ENCODE peak calls at places on chromosomes 4 and X, in five cellular contexts. Z is brain microvascular endothelial cell, Q is BE2C, T is AG09309, K is HCT116. N is an unnamed sample.

GRCh38 chr4:174763454-174764104 is 65.5 kb downstream of the GLRA3 start:
- DNase-seq in Z (no peak), K (no peak), Q (no peak), T (no peak), N (no peak)

GRCh38 chr4:118936406-118936805 is 47.8 kb downstream of the SYNPO2 start:
- DNase-seq in K (no peak), T (no peak), Z (no peak), Q (no peak), N (no peak)

GRCh38 chr4:158259955-158260575 is 49.8 kb downstream of the TMEM144 start:
- DNase-seq in K (peak), Z (no peak), T (no peak), Q (no peak), N (peak)

GRCh38 chr4:184348311-184349233 is 125.8 kb downstream of the IRF2 start:
- DNase-seq in K (no peak), Q (no peak), T (no peak), Z (peak), N (no peak)

GRCh38 chr4:185219551-185220344 is 10.3 kb downstream of the SNX25 start:
- DNase-seq in Q (no peak), T (peak), K (no peak), Z (peak), N (no peak)

GRCh38 chr4:119785963-119786362 is 157.4 kb upstream of the PDE5A start:
- DNase-seq in Q (no peak), Z (peak), T (no peak), K (peak), N (no peak)

GRCh38 chr4:175947117-175947722 is 118.4 kb upstream of the WDR17 start:
- DNase-seq in Z (peak), T (peak), Q (no peak), K (peak), N (no peak)

GRCh38 chrX:110204986-110205385 is 112.9 kb downstream of the AMMECR1 start:
- DNase-seq in K (no peak), T (peak), Z (peak), Q (no peak), N (no peak)

GRCh38 chr4:41072021-41072777 is 142.1 kb downstream of the APBB2 start:
- DNase-seq in T (no peak), Z (no peak), K (no peak), Q (no peak), N (no peak)

GRCh38 chrX:65697173-65697572 is 29.7 kb downstream of the MSN start:
- DNase-seq in T (no peak), Q (no peak), K (no peak), Z (peak), N (no peak)

GRCh38 chr4:121736735-121737351 is 28.1 kb downstream of the SMIM43 start:
- DNase-seq in Z (peak), T (no peak), K (peak), Q (peak), N (peak)

GRCh38 chrX:67922950-67923349 is 379.1 kb downstream of the AR start:
- DNase-seq in Q (no peak), K (no peak), T (no peak), Z (no peak), N (no peak)

GRCh38 chr4:22170353-22170752 is 221.8 kb upstream of the KCNIP4 start:
- DNase-seq in T (peak), K (no peak), Z (peak), Q (no peak), N (no peak)

GRCh38 chr4:6437682-6438264 is 34.6 kb downstream of the PPP2R2C start:
- DNase-seq in Z (no peak), K (no peak), T (no peak), Q (no peak), N (no peak)

GRCh38 chrX:101659601-101660063 is at the start of gene ARMCX2:
- DNase-seq in Q (no peak), T (peak), Z (peak), K (no peak), N (no peak)

GRCh38 chr4:76658231-76659102 is 223.4 kb downstream of the SHROOM3 start:
- DNase-seq in T (peak), Q (no peak), K (no peak), Z (no peak), N (peak)

GRCh38 chr4:31518796-31519250 is 798.7 kb downstream of the PCDH7 start:
- DNase-seq in Q (no peak), Z (peak), T (peak), K (peak), N (no peak)

GRCh38 chr4:26206981-26207380 is 113.8 kb upstream of the RBPJ start:
- DNase-seq in Z (no peak), T (no peak), Q (no peak), K (no peak), N (no peak)

GRCh38 chr4:149889976-149890375 is 74.3 kb upstream of the IQCM start:
- DNase-seq in Q (no peak), K (no peak), T (no peak), Z (no peak), N (no peak)

GRCh38 chr4:89619230-89619962 is 217.6 kb downstream of the SNCA start:
- DNase-seq in T (no peak), K (no peak), Q (no peak), Z (no peak), N (no peak)

GRCh38 chr4:726235-726787 is 20.7 kb downstream of the PCGF3 start:
- DNase-seq in Q (no peak), T (peak), Z (no peak), K (no peak), N (no peak)

GRCh38 chrX:97126020-97126419 is 242.3 kb downstream of the RPA4 start:
- DNase-seq in Q (no peak), K (no peak), T (peak), Z (peak), N (no peak)

GRCh38 chr4:64897683-64898082 is 488.4 kb upstream of the TECRL start:
- DNase-seq in Q (no peak), K (no peak), T (no peak), Z (no peak), N (no peak)

GRCh38 chr4:103498161-103499070 is 221.4 kb downstream of the TACR3 start:
- DNase-seq in Q (no peak), T (peak), Z (peak), K (no peak), N (peak)

GRCh38 chr4:173505924-173506779 is 23.9 kb downstream of the HAND2 start:
- DNase-seq in Q (peak), K (peak), T (no peak), Z (peak), N (no peak)

GRCh38 chr4:126137782-126138170 is 823.0 kb downstream of the FAT4 start:
- DNase-seq in Q (no peak), Z (no peak), K (no peak), T (no peak), N (no peak)

GRCh38 chr4:74451214-74451661 is 6.3 kb downstream of the AREG start:
- DNase-seq in K (no peak), T (no peak), Q (no peak), Z (peak), N (no peak)

GRCh38 chrX:48972214-48973164 is 845 bp upstream of the KCND1 start:
- DNase-seq in Q (peak), K (peak), T (no peak), Z (peak), N (no peak)

GRCh38 chrX:111467896-111468295 is 43.5 kb upstream of the SERTM2 start:
- DNase-seq in T (no peak), Z (no peak), K (no peak), Q (peak), N (no peak)

GRCh38 chr4:92305148-92305877 is 1.5 kb downstream of the GRID2 start:
- DNase-seq in Z (peak), K (peak), Q (peak), T (no peak), N (no peak)

GRCh38 chrX:153649178-153649914 is 2.3 kb downstream of the DUSP9 start:
- DNase-seq in Q (peak), T (no peak), Z (no peak), K (no peak), N (no peak)

GRCh38 chrX:48802089-48802812 is 384 bp downstream of the HDAC6 start:
- DNase-seq in Q (peak), Z (peak), T (peak), K (peak), N (peak)

GRCh38 chr4:40579983-40580382 is 49.7 kb downstream of the RBM47 start:
- DNase-seq in T (peak), Z (no peak), Q (no peak), K (no peak), N (no peak)

GRCh38 chr4:143397335-143397734 is 60.7 kb downstream of the GAB1 start:
- DNase-seq in Q (no peak), T (no peak), Z (no peak), K (no peak), N (no peak)

GRCh38 chr4:143395054-143395453 is 58.4 kb downstream of the GAB1 start:
- DNase-seq in Z (no peak), Q (no peak), K (no peak), T (no peak), N (no peak)

GRCh38 chr4:143397887-143398286 is 61.2 kb downstream of the GAB1 start:
- DNase-seq in T (no peak), K (no peak), Q (no peak), Z (no peak), N (no peak)

GRCh38 chr4:143399113-143399949 is 62.7 kb downstream of the GAB1 start:
- DNase-seq in Q (no peak), T (no peak), Z (no peak), K (peak), N (no peak)

GRCh38 chr4:143396695-143397094 is 60.0 kb downstream of the GAB1 start:
- DNase-seq in Z (no peak), T (no peak), K (no peak), Q (no peak), N (no peak)
- TF ChIP-seq CTCF in Z (peak), T (no peak), K (peak), Q (peak), N (peak)

DNA sequence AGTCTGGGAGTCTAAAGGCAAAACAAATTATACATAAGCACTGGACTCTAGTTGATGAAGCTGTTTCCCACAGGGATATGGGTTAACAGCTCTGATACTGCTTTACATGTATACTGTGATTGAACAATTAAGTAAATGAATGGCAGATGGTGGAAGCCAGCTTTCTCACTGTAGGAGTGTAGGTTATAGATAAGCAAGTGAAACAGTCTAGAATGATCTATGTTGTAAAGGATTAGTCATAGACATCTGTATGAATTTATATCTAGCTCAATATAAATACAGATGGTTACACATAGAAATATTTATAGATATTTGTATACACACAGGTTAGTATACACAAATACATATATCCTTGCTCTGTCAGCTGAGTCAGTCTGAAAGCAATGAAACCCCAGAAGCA is 276.1 kb downstream of the PPARGC1A start:
- DNase-seq in Q (no peak), T (no peak), K (no peak), Z (no peak), N (no peak)
- H3K4me3 ChIP-seq in Q (no peak), T (no peak), K (no peak), Z (no peak), N (no peak)

GRCh38 chr4:17997129-17997528 is 24.4 kb downstream of the LCORL start:
- DNase-seq in K (no peak), Q (no peak), T (no peak), Z (no peak), N (no peak)

GRCh38 chr4:17995165-17995564 is 26.4 kb downstream of the LCORL start:
- DNase-seq in T (no peak), Q (no peak), K (no peak), Z (no peak), N (no peak)
- TF ChIP-seq CTCF in T (no peak), Q (no peak), K (no peak), Z (no peak), N (no peak)

DNA sequence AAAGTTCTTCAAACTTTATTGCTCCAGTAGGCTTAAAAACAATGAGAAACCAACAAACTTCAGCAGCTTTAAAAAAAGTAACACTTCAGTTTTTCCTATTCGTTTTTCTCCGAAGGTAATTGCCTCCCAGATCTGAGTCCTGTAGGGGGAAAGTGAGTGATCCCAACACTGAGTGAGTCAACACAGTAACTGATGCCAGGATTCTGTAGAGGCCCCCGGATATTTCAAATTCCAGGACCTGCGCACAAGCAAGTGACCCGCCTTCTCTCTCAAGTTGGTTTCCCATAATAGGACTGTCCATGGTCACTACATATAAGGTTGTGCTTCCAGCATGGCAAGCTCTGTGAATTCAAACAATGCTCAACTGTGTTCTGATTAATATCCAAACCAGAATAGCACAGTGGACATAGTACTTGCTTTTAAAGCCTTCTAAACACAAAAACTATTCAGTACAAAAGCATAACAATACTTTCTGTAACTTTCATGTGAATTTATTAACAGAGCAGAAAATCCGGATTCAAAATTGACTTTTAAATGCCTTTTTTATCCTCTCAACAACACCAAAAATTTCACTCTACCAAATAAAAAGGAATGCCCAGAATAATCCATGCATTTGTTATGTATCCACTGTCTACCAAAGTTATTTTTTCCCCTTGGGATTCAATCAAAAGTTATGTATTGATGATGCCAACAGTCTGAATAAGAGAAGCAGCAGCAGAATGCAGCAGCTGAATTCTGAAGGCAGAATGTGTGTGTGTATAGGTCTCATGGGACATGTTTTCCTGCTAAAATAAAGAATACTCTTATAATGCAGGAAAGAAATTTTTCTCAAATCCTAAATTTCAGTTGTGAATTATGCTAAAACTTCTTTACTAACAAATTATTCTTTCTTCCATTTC is at the start of gene DMD:
- DNase-seq in T (no peak), Q (no peak), Z (peak), K (no peak), N (no peak)
- H3K4me3 ChIP-seq in T (no peak), Q (no peak), Z (peak), K (no peak), N (no peak)

DNA sequence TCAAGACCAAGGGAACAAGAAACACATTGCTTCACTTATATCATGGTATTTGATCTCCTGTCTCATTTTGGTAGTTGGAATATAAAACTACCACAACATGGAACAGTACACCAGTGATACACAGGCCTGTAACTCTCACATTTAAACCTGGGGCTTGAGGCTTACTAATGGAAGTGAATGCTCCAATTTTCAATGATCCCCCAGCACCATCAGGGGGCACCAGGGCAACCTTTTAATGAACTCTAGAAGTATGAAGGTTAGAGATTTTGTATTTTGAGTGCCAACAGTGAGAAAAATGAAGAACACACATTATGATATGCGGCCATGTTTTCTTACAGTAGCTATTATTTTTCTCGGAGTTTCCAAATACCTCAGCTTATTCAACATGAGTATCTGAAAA is 50.7 kb downstream of the C4orf33 start:
- DNase-seq in Q (no peak), K (no peak), Z (no peak), T (no peak), N (no peak)
- TF ChIP-seq CTCF in Q (peak), K (peak), Z (peak), T (no peak), N (no peak)

GRCh38 chr4:38026138-38026740 is 66.0 kb downstream of the PTTG2 start:
- DNase-seq in Z (no peak), Q (no peak), T (no peak), K (no peak), N (no peak)

GRCh38 chr4:38024203-38024504 is 64.0 kb downstream of the PTTG2 start:
- DNase-seq in Z (no peak), K (no peak), T (no peak), Q (peak), N (no peak)

GRCh38 chr4:38021751-38022150 is 61.6 kb downstream of the PTTG2 start:
- DNase-seq in K (no peak), Q (no peak), Z (no peak), T (no peak), N (no peak)

GRCh38 chr4:38025665-38026064 is 65.5 kb downstream of the PTTG2 start:
- DNase-seq in K (no peak), Z (no peak), T (no peak), Q (no peak), N (no peak)

GRCh38 chr4:38023347-38024202 is 63.4 kb downstream of the PTTG2 start:
- DNase-seq in T (no peak), Q (no peak), K (no peak), Z (no peak), N (no peak)
- H3K4me3 ChIP-seq in T (no peak), Q (no peak), K (no peak), Z (no peak), N (no peak)

DNA sequence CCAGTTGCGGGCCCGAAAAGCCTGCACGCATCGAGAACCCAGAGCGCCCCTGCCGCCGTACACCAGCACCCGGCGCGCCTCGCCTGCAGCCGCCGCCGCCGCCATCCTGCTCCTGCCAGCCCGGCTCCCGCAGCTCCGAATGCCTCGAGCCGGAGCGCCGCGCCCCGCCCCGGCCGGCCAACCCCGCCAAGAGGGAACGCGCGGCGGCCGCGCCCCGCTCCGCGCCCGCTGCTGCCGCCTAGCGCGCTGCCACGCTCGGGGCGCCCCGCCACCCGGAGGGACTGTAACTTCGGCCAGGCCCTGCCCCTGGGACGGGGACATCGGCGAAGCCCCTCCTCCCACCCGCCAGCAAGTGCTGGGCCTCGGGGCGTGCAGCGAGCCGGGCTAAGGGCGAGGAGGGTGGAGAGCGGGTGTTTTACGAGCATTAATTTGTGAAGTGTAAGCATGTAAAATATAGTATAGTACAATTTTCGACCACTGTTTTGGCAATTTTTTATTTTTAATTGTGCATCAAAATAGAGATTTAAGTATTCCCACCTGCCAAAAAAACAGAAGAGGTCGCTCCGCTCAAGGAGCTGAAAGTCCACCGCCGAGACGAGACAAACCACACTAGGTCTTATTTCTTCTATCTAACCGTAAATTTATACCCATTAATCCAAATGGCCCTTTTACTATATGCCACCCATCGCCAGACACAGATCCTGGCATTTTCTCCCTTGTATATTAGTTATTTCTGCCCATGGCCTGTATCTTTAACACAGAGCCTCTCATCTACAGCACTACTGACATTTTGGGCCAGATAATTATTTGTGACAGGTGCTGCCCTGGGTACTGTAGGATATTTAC is at the start of gene QDPR:
- DNase-seq in Z (peak), K (peak), T (no peak), Q (peak), N (no peak)
- TF ChIP-seq CTCF in Z (peak), K (peak), T (peak), Q (peak), N (peak)

GRCh38 chr4:79987401-79987800 is 85.6 kb downstream of the ANTXR2 start:
- DNase-seq in K (no peak), Z (no peak), Q (no peak), T (no peak), N (no peak)
- H3K4me3 ChIP-seq in K (no peak), Z (no peak), Q (no peak), T (no peak), N (no peak)

DNA sequence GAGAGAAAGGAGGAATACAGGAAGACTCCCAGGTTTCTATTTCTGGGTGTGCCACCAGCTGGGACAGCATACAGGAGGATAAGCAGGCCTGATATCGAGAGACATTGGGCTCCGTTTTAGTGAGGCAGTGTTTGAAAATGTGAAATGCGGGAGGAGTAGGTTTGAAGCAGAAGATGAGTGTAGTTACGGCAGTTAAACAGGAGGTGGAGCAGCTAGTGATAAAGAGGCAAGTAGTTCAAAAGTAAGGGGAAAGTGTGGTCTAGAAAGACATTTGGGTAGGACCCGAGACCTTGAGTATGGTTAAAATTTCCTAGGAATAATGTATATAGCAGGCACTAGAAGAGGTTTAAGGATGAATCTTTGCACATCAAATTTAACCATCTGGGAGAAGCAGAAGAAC is 42.4 kb downstream of the DCUN1D4 start:
- DNase-seq in Z (peak), Q (no peak), K (peak), T (no peak), N (peak)
- TF ChIP-seq CTCF in Z (peak), Q (peak), K (peak), T (peak), N (no peak)

N was measured in HFF-Myc.